ENCODE peak calls at places on chromosomes 12 and 14, in six cellular contexts. W is A549, P is IMR-90, R is H1, I is K562, O is HCT116. D is an unnamed sample.

GRCh38 chr14:68884031-68885030 is 91.5 kb upstream of the ZFP36L1 start:
- DNase-seq in W (peak; percentile 87), R (no peak), O (peak; percentile 15), I (no peak), P (peak; percentile 96), D (peak; percentile 44)

GRCh38 chr14:21070083-21070609 is at the start of gene ARHGEF40:
- DNase-seq in P (peak; percentile 33), W (no peak), I (peak; percentile 58), O (no peak), R (no peak), D (no peak)

GRCh38 chr14:61196792-61197191 is 84.3 kb downstream of the TMEM30B start:
- DNase-seq in I (no peak), P (no peak), R (no peak), W (peak; percentile 42), O (no peak), D (peak; percentile 31)

GRCh38 chr12:62709321-62709720 is 225.6 kb downstream of the PPM1H start:
- DNase-seq in P (no peak), R (no peak), W (no peak), I (no peak), O (no peak), D (no peak)

GRCh38 chr14:51369814-51370213 is 129.8 kb downstream of the TMX1 start:
- DNase-seq in P (no peak), I (peak; percentile 11), W (peak; percentile 5), O (peak; percentile 18), R (no peak), D (no peak)

GRCh38 chr12:52401526-52401925 is 4.6 kb downstream of the KRT82 start:
- DNase-seq in O (no peak), W (no peak), R (no peak), I (no peak), P (no peak), D (no peak)

GRCh38 chr12:94714378-94714777 is 64.0 kb upstream of the TMCC3 start:
- DNase-seq in P (peak; percentile 34), I (no peak), W (no peak), O (no peak), R (no peak), D (no peak)

GRCh38 chr14:91911474-91912032 is 35.9 kb downstream of the FBLN5 start:
- DNase-seq in O (peak; percentile 40), R (peak; percentile 46), P (peak; percentile 33), W (peak; percentile 68), I (peak; percentile 43), D (peak; percentile 47)

GRCh38 chr12:49225551-49226166 is 36.8 kb upstream of the TUBA1A start:
- DNase-seq in P (peak; percentile 40), I (peak; percentile 59), O (no peak), R (no peak), W (peak; percentile 44), D (no peak)

GRCh38 chr12:74619886-74620285 is 82.3 kb downstream of the ATXN7L3B start:
- DNase-seq in O (no peak), P (no peak), W (no peak), I (no peak), R (no peak), D (no peak)

GRCh38 chr14:56798447-56799326 is 11.6 kb downstream of the OTX2 start:
- DNase-seq in P (no peak), O (no peak), R (no peak), W (no peak), I (no peak), D (no peak)

GRCh38 chr14:26377150-26377549 is 220.7 kb downstream of the NOVA1 start:
- DNase-seq in W (no peak), I (no peak), R (no peak), P (no peak), O (no peak), D (no peak)

GRCh38 chr12:53677612-53678133 is 1.8 kb upstream of the ATP5MC2 start:
- DNase-seq in P (no peak), O (no peak), W (no peak), I (no peak), R (no peak), D (no peak)

GRCh38 chr14:88289214-88289613 is 33.9 kb downstream of the KCNK10 start:
- DNase-seq in W (no peak), I (no peak), O (peak; percentile 1), P (peak; percentile 13), R (no peak), D (no peak)

GRCh38 chr14:24674204-24674970 is 40.4 kb upstream of the GZMB start:
- DNase-seq in R (no peak), I (no peak), W (no peak), O (no peak), P (no peak), D (no peak)

GRCh38 chr14:22159968-22160367 is 429.1 kb downstream of the DAD1 start:
- DNase-seq in O (no peak), R (no peak), P (no peak), I (no peak), W (no peak), D (no peak)

GRCh38 chr14:100906420-100906819 is 2.9 kb upstream of the RTL1 start:
- DNase-seq in R (no peak), P (no peak), I (peak; percentile 12), O (no peak), W (no peak), D (no peak)

GRCh38 chr12:113932411-113933196 is 33.5 kb downstream of the RBM19 start:
- DNase-seq in I (peak; percentile 96), P (peak; percentile 2), O (no peak), R (no peak), W (no peak), D (peak; percentile 14)

GRCh38 chr12:30830751-30831150 is 76.0 kb upstream of the CAPRIN2 start:
- DNase-seq in O (no peak), I (no peak), P (no peak), W (no peak), R (no peak), D (no peak)

GRCh38 chr12:91182664-91183455 is at the start of gene DCN:
- DNase-seq in R (no peak), O (no peak), P (peak; percentile 81), I (no peak), W (no peak), D (no peak)

GRCh38 chr12:124236651-124237050 is 58.2 kb upstream of the RFLNA start:
- DNase-seq in R (no peak), I (no peak), P (peak; percentile 63), W (no peak), O (peak; percentile 10), D (no peak)

GRCh38 chr12:19402743-19403400 is 36.4 kb upstream of the AEBP2 start:
- DNase-seq in W (peak; percentile 29), R (no peak), I (no peak), P (peak; percentile 63), O (no peak), D (peak; percentile 78)

GRCh38 chr14:78007160-78007559 is 163.0 kb upstream of the NRXN3 start:
- DNase-seq in I (no peak), O (no peak), P (no peak), W (no peak), R (no peak), D (no peak)

GRCh38 chr12:12797789-12798142 is 12.3 kb downstream of the APOLD1 start:
- DNase-seq in R (no peak), W (no peak), I (no peak), O (no peak), P (no peak), D (no peak)

GRCh38 chr12:69998922-69999321 is 173.9 kb downstream of the MYRFL start:
- DNase-seq in O (no peak), I (no peak), P (no peak), R (no peak), W (no peak), D (no peak)

GRCh38 chr14:68546839-68547238 is 246.0 kb downstream of the ZFP36L1 start:
- DNase-seq in O (no peak), P (peak; percentile 88), W (peak; percentile 25), I (no peak), R (no peak), D (no peak)

GRCh38 chr14:90781344-90781761 is 34.9 kb downstream of the TTC7B start:
- DNase-seq in W (no peak), I (no peak), O (no peak), P (peak; percentile 71), R (no peak), D (no peak)
- TF ChIP-seq CEBPB in W (no peak), I (no peak), O (no peak), P (peak; percentile 93), R (no peak), D (no peak)

DNA sequence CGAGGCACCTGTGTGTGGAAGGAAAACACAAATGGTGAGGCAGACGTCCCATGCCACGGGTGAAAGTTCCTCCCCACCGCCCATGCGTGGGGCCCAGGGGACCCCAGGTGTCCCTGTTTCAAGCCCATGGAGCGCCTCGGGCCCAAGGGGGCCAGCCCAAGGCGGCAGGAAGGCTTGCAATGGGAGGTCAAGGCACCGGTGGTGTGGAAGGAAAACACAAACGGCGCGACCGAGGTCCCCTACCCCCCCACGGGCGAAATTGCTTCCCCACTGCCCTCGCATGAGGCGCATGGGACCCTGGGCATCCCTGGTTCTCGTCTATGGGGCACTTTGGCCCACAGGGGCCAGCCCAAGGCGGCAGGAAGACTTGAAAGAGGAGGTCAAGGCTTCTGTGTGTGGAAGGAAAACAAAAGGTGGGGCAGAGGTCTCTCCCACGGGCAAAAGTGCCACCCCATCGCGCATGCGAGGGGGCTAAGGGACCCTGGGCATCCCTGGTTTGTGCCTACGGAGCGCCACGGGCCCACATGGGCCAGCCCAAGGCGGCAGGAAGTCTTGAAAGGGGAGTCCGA is 379.4 kb downstream of the ALG10 start:
- DNase-seq in R (no peak), O (no peak), P (no peak), W (no peak), I (no peak), D (no peak)
- TF ChIP-seq CEBPB in R (no peak), O (no peak), P (no peak), W (no peak), I (no peak), D (no peak)

GRCh38 chr14:102363182-102363952 is 626 bp downstream of the TECPR2 start:
- DNase-seq in P (peak; percentile 50), R (no peak), O (no peak), I (peak; percentile 37), W (peak; percentile 16), D (no peak)

GRCh38 chr14:102362545-102363181 is at the start of the genes CINP and TECPR2:
- DNase-seq in I (peak; percentile 94), P (peak; percentile 93), W (peak; percentile 95), O (peak; percentile 84), R (peak; percentile 77), D (peak; percentile 85)

GRCh38 chr14:102360388-102360787 is 2.3 kb downstream of the CINP start:
- DNase-seq in O (no peak), W (no peak), P (no peak), I (no peak), R (no peak), D (no peak)

GRCh38 chr14:102356280-102356679 is 6.4 kb downstream of the CINP start:
- DNase-seq in P (no peak), W (no peak), R (no peak), O (no peak), I (no peak), D (no peak)

DNA sequence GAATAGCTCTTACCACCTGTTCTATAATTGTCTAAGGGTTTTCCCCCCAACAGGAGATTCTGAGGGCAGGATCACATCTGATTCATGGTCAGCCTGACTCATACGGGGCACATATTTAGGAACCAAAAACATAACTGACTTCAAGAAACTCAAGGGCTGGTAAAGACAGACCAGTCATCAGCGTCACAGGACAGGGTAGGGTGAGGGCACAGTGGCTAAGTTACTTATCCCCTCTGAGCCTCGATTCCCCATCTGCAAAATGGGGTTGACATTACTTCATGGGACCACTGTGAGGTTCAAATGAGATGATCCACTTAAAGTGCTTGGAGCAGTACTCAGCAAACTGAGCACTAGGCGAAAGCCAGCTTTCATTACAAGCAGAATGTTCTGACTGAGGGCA is 606 bp downstream of the CINP start:
- DNase-seq in W (no peak), P (peak; percentile 57), R (no peak), I (peak; percentile 6), O (no peak), D (no peak)
- TF ChIP-seq CEBPB in W (no peak), P (no peak), R (no peak), I (no peak), O (no peak), D (no peak)

GRCh38 chr12:116551952-116552749 is 7.0 kb upstream of the MAP1LC3B2 start:
- DNase-seq in P (peak; percentile 86), W (no peak), I (peak; percentile 60), O (peak; percentile 40), R (no peak), D (no peak)
- TF ChIP-seq CEBPB in P (peak; percentile 91), W (no peak), I (peak; percentile 93), O (peak; percentile 87), R (no peak), D (no peak)